ENCODE peak calls at places on chromosome 2, in five cellular contexts. U is fibroblast of lung, B is IMR-90, N is Caki2, V is NCI-H1105 treated with DMSO at 0.1 percent for 48 hours. E is an unnamed sample.

GRCh38 chr2:16290311-16291020 is 350.1 kb downstream of the MYCN start:
- DNase-seq in U (no peak), B (no peak), N (no peak), V (no peak), E (no peak)

GRCh38 chr2:217289909-217290283 is 430.0 kb upstream of the TNP1 start:
- DNase-seq in U (peak; percentile 42), B (peak; percentile 69), N (peak; percentile 8), V (no peak), E (no peak)

GRCh38 chr2:24917086-24917485 is 3.0 kb downstream of the ADCY3 start:
- DNase-seq in U (peak; percentile 34), B (no peak), N (no peak), V (no peak), E (peak; percentile 43)

GRCh38 chr2:187851955-187852624 is 297.9 kb upstream of the TFPI start:
- DNase-seq in U (no peak), B (no peak), N (no peak), V (no peak), E (no peak)

GRCh38 chr2:112831380-112831930 is 5.1 kb downstream of the IL1B start:
- DNase-seq in U (no peak), B (no peak), N (no peak), V (no peak), E (no peak)

GRCh38 chr2:127024769-127025356 is 82.1 kb downstream of the BIN1 start:
- DNase-seq in U (no peak), B (peak; percentile 40), N (peak; percentile 50), V (no peak), E (peak; percentile 8)

GRCh38 chr2:111194835-111195621 is 74.3 kb downstream of the BCL2L11 start:
- DNase-seq in U (no peak), B (no peak), N (no peak), V (no peak), E (peak; percentile 82)

GRCh38 chr2:118315606-118316005 is 227.3 kb downstream of the INSIG2 start:
- DNase-seq in U (no peak), B (no peak), N (no peak), V (no peak), E (no peak)

GRCh38 chr2:96164459-96165184 is 19.4 kb upstream of the DUSP2 start:
- DNase-seq in U (no peak), B (no peak), N (no peak), V (no peak), E (no peak)

GRCh38 chr2:27582129-27582694 is 630 bp upstream of the ZNF512 start:
- DNase-seq in U (no peak), B (no peak), N (no peak), V (no peak), E (no peak)

GRCh38 chr2:96260404-96261260 is 5.2 kb downstream of the TMEM127 start:
- DNase-seq in U (peak; percentile 92), B (peak; percentile 92), N (peak; percentile 92), V (no peak), E (peak; percentile 97)